ENCODE peak calls at places on chromosomes 1 and 21, in ten cellular contexts. S, D, I, F, G, P, A, H, L and B are unnamed samples.

GRCh38 chr1:154607084-154607747 is 770 bp downstream of the ADAR start:
- DNase-seq in S (peak), D (peak), I (no peak), F (no peak), G (peak), P (no peak), A (no peak), H (peak), L (peak), B (peak)

GRCh38 chr1:1199961-1200875 is 6.2 kb downstream of the TNFRSF18 start:
- DNase-seq in S (no peak), D (no peak), I (no peak), F (peak), G (no peak), P (no peak), A (no peak), H (no peak), L (peak), B (peak)

GRCh38 chr1:21165632-21166031 is 11.1 kb downstream of the EIF4G3 start:
- DNase-seq in S (no peak), D (peak), I (no peak), F (no peak), G (peak), P (no peak), A (no peak), H (no peak), L (no peak), B (no peak)

GRCh38 chr1:244450597-244451538 is 841 bp downstream of the ADSS2 start:
- DNase-seq in S (peak), D (peak), I (peak), F (peak), G (peak), P (peak), A (no peak), H (peak), L (peak), B (peak)

GRCh38 chr1:231161711-231162299 is at the start of gene TRIM67:
- DNase-seq in S (peak), D (peak), I (peak), F (no peak), G (no peak), P (no peak), A (no peak), H (peak), L (no peak), B (no peak)

GRCh38 chr1:118842462-118843201 is 145.5 kb downstream of the TBX15 start:
- DNase-seq in S (peak), D (no peak), I (peak), F (no peak), G (no peak), P (no peak), A (no peak), H (no peak), L (no peak), B (no peak)

GRCh38 chr1:106319611-106320010 is 736.9 kb upstream of the PRMT6 start:
- DNase-seq in S (no peak), D (no peak), I (no peak), F (no peak), G (no peak), P (no peak), A (no peak), H (no peak), L (no peak), B (no peak)

GRCh38 chr21:16588433-16588860 is 858.7 kb downstream of the USP25 start:
- DNase-seq in S (peak), D (peak), I (peak), F (peak), G (peak), P (peak), A (peak), H (peak), L (peak), B (no peak)

GRCh38 chr1:44212355-44213221 is 683 bp upstream of the DMAP1 start:
- DNase-seq in S (no peak), D (no peak), I (no peak), F (no peak), G (no peak), P (no peak), A (no peak), H (no peak), L (no peak), B (no peak)

GRCh38 chr1:44218503-44219300 is 5.4 kb downstream of the DMAP1 start:
- DNase-seq in S (no peak), D (no peak), I (no peak), F (no peak), G (no peak), P (no peak), A (no peak), H (no peak), L (no peak), B (no peak)

GRCh38 chr1:44217809-44218410 is 4.6 kb downstream of the DMAP1 start:
- DNase-seq in S (peak), D (peak), I (peak), F (peak), G (peak), P (peak), A (no peak), H (peak), L (peak), B (peak)

GRCh38 chr1:44210595-44210994 is 2.7 kb upstream of the DMAP1 start:
- DNase-seq in S (no peak), D (no peak), I (no peak), F (no peak), G (no peak), P (no peak), A (no peak), H (no peak), L (no peak), B (no peak)

GRCh38 chr1:44213222-44214112 is at the start of gene DMAP1:
- DNase-seq in S (peak), D (peak), I (peak), F (peak), G (peak), P (peak), A (peak), H (peak), L (peak), B (peak)
- TF ChIP-seq CTCF in S (no peak), D (no peak), I (no peak), F (no peak), G (no peak), P (peak), A (no peak), H (no peak), L (peak), B (no peak)

GRCh38 chr1:14648931-14649860 is 50.7 kb downstream of the KAZN start:
- DNase-seq in S (no peak), D (no peak), I (peak), F (no peak), G (no peak), P (no peak), A (no peak), H (no peak), L (no peak), B (no peak)

GRCh38 chr1:14652840-14653239 is 54.4 kb downstream of the KAZN start:
- DNase-seq in S (no peak), D (no peak), I (no peak), F (no peak), G (no peak), P (no peak), A (no peak), H (no peak), L (no peak), B (no peak)

GRCh38 chr1:14649976-14650375 is 51.5 kb downstream of the KAZN start:
- DNase-seq in S (no peak), D (no peak), I (no peak), F (no peak), G (no peak), P (no peak), A (no peak), H (no peak), L (no peak), B (no peak)

GRCh38 chr1:14650951-14651350 is 52.5 kb downstream of the KAZN start:
- DNase-seq in S (no peak), D (no peak), I (peak), F (no peak), G (no peak), P (no peak), A (no peak), H (no peak), L (no peak), B (no peak)

GRCh38 chr1:14647777-14648176 is 49.3 kb downstream of the KAZN start:
- DNase-seq in S (no peak), D (no peak), I (no peak), F (no peak), G (no peak), P (no peak), A (no peak), H (no peak), L (no peak), B (no peak)
- TF ChIP-seq CTCF in S (no peak), D (no peak), I (no peak), F (no peak), G (no peak), P (no peak), A (no peak), H (no peak), L (no peak), B (no peak)

GRCh38 chr1:227257964-227258363 is 60.3 kb downstream of the CDC42BPA start:
- DNase-seq in S (peak), D (no peak), I (no peak), F (no peak), G (no peak), P (no peak), A (no peak), H (peak), L (no peak), B (no peak)
- TF ChIP-seq CTCF in S (peak), D (no peak), I (no peak), F (no peak), G (peak), P (no peak), A (no peak), H (no peak), L (no peak), B (no peak)

GRCh38 chr1:229407206-229408026 is 26.5 kb downstream of the ACTA1 start:
- DNase-seq in S (peak), D (no peak), I (no peak), F (peak), G (no peak), P (no peak), A (no peak), H (peak), L (no peak), B (no peak)
- TF ChIP-seq CTCF in S (peak), D (no peak), I (no peak), F (no peak), G (peak), P (peak), A (no peak), H (no peak), L (no peak), B (no peak)

GRCh38 chr1:8878448-8879347 is at the start of gene ENO1:
- DNase-seq in S (peak), D (peak), I (peak), F (peak), G (peak), P (peak), A (peak), H (peak), L (peak), B (peak)
- TF ChIP-seq CTCF in S (no peak), D (no peak), I (no peak), F (no peak), G (no peak), P (no peak), A (no peak), H (no peak), L (no peak), B (no peak)

GRCh38 chr1:76546354-76546933 is 320.8 kb upstream of the ST6GALNAC5 start:
- DNase-seq in S (no peak), D (no peak), I (no peak), F (no peak), G (no peak), P (no peak), A (no peak), H (no peak), L (no peak), B (no peak)

GRCh38 chr1:76543495-76543894 is 323.8 kb upstream of the ST6GALNAC5 start:
- DNase-seq in S (no peak), D (no peak), I (no peak), F (no peak), G (no peak), P (no peak), A (no peak), H (no peak), L (no peak), B (no peak)

GRCh38 chr1:76541618-76542017 is 325.7 kb upstream of the ST6GALNAC5 start:
- DNase-seq in S (no peak), D (no peak), I (no peak), F (no peak), G (no peak), P (no peak), A (no peak), H (no peak), L (no peak), B (no peak)
- TF ChIP-seq CTCF in S (no peak), D (no peak), I (no peak), F (no peak), G (no peak), P (no peak), A (no peak), H (no peak), L (no peak), B (no peak)

DNA sequence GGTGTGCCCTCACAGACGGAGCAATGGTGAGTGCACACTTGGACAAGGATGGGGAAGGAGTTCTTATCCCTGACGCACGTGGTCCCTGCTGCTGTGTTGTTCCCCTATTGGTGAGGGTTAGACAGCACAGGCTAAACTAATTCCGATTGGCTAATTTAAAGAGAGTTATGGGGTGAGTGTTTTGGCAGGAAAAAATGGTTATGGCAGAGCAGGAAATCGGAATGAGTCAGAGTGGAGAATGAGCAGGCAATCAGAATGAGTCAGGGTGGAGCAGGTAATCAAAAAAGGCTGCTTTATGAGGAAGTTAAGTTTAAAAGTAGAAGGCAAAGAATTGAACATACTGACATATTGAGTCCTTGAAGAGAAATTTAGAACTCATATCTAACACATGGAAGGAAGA is 100.5 kb downstream of the NGF start:
- DNase-seq in S (no peak), D (peak), I (no peak), F (no peak), G (peak), P (no peak), A (no peak), H (no peak), L (no peak), B (no peak)
- TF ChIP-seq CTCF in S (no peak), D (no peak), I (no peak), F (no peak), G (no peak), P (no peak), A (no peak), H (no peak), L (no peak), B (no peak)

GRCh38 chr1:89821322-89822108 is 683 bp downstream of the LRRC8D start:
- DNase-seq in S (peak), D (peak), I (peak), F (peak), G (peak), P (no peak), A (no peak), H (peak), L (peak), B (peak)
- TF ChIP-seq CTCF in S (peak), D (no peak), I (no peak), F (peak), G (no peak), P (no peak), A (peak), H (no peak), L (no peak), B (no peak)